ENCODE peak calls at places on chromosomes 6 and 20, in six cellular contexts. C, T, A, U, V and I are unnamed samples.
A peak's percentile ranks its signal among the peaks of the same experiment; 100 is the strongest.

GRCh38 chr6:124203812-124204167 is 400.1 kb downstream of the NKAIN2 start:
- DNase-seq in C (no peak), T (no peak), A (no peak), U (no peak), V (no peak), I (no peak)

GRCh38 chr6:140538926-140539325 is 1164.5 kb upstream of the CITED2 start:
- DNase-seq in C (no peak), T (no peak), A (no peak), U (peak; percentile 11), V (no peak), I (no peak)

GRCh38 chr6:157709514-157709913 is 113.5 kb upstream of the SNX9 start:
- DNase-seq in C (no peak), T (no peak), A (no peak), U (no peak), V (no peak), I (no peak)

GRCh38 chr6:134414793-134415192 is 96.9 kb upstream of the SGK1 start:
- DNase-seq in C (no peak), T (no peak), A (no peak), U (no peak), V (no peak), I (no peak)

GRCh38 chr6:155128971-155129370 is 133.9 kb downstream of the TIAM2 start:
- DNase-seq in C (no peak), T (no peak), A (no peak), U (peak; percentile 47), V (no peak), I (no peak)

GRCh38 chr20:58584881-58585752 is 66.0 kb upstream of the STX16 start:
- DNase-seq in C (no peak), T (no peak), A (no peak), U (no peak), V (no peak), I (no peak)

GRCh38 chr6:142458857-142459256 is 157.1 kb downstream of the ADGRG6 start:
- DNase-seq in C (no peak), T (no peak), A (no peak), U (no peak), V (no peak), I (no peak)

GRCh38 chr20:56443654-56444540 is 24.5 kb upstream of the RTF2 start:
- DNase-seq in C (no peak), T (no peak), A (no peak), U (no peak), V (no peak), I (peak; percentile 63)

GRCh38 chr6:170051229-170052172 is 239.4 kb downstream of the DLL1 start:
- DNase-seq in C (no peak), T (no peak), A (no peak), U (no peak), V (no peak), I (no peak)

GRCh38 chr20:24084281-24084680 is 95.7 kb upstream of the GGTLC1 start:
- DNase-seq in C (no peak), T (no peak), A (no peak), U (no peak), V (no peak), I (no peak)

GRCh38 chr6:170224694-170225660 is 65.9 kb downstream of the DLL1 start:
- DNase-seq in C (no peak), T (no peak), A (peak; percentile 79), U (peak; percentile 56), V (no peak), I (peak; percentile 25)

GRCh38 chr6:55388161-55388560 is 60.9 kb downstream of the GFRAL start:
- DNase-seq in C (no peak), T (no peak), A (no peak), U (no peak), V (no peak), I (no peak)

GRCh38 chr6:101883398-101883975 is 490.0 kb downstream of the GRIK2 start:
- DNase-seq in C (no peak), T (no peak), A (no peak), U (no peak), V (no peak), I (no peak)